ENCODE peak calls at places on chromosomes 6 and 20, in five cellular contexts. One of them, this sample, is unnamed.

GRCh38 chr6:79536615-79536968 is 638 bp downstream of the LCA5 start:
- DNase-seq in WTC11: no peak
- DNase-seq in suprapubic skin: peak
- DNase-seq in neural progenitor cell: peak
- DNase-seq in activated CD8-positive, alpha-beta T cell treated with anti-CD3 and anti-CD28 coated beads for 36 hours: peak
- DNase-seq in this sample: no peak

GRCh38 chr6:72657391-72657790 is 35.5 kb downstream of the KCNQ5 start:
- DNase-seq in WTC11: no peak
- DNase-seq in suprapubic skin: no peak
- DNase-seq in neural progenitor cell: no peak
- DNase-seq in activated CD8-positive, alpha-beta T cell treated with anti-CD3 and anti-CD28 coated beads for 36 hours: no peak
- DNase-seq in this sample: no peak

GRCh38 chr6:131041814-131042213 is 21.2 kb downstream of the EPB41L2 start:
- DNase-seq in WTC11: no peak
- DNase-seq in activated CD8-positive, alpha-beta T cell treated with anti-CD3 and anti-CD28 coated beads for 36 hours: no peak
- DNase-seq in neural progenitor cell: no peak
- DNase-seq in suprapubic skin: no peak
- DNase-seq in this sample: no peak

GRCh38 chr6:18391018-18391417 is 3.9 kb downstream of the RNF144B start:
- DNase-seq in suprapubic skin: no peak
- DNase-seq in activated CD8-positive, alpha-beta T cell treated with anti-CD3 and anti-CD28 coated beads for 36 hours: no peak
- DNase-seq in neural progenitor cell: no peak
- DNase-seq in WTC11: no peak
- DNase-seq in this sample: no peak

GRCh38 chr20:9789136-9789535 is 49.7 kb downstream of the PAK5 start:
- DNase-seq in WTC11: no peak
- DNase-seq in activated CD8-positive, alpha-beta T cell treated with anti-CD3 and anti-CD28 coated beads for 36 hours: no peak
- DNase-seq in suprapubic skin: no peak
- DNase-seq in neural progenitor cell: no peak
- DNase-seq in this sample: no peak

GRCh38 chr6:52969297-52969696 is 25.8 kb downstream of the GSTA4 start:
- DNase-seq in suprapubic skin: no peak
- DNase-seq in neural progenitor cell: no peak
- DNase-seq in WTC11: no peak
- DNase-seq in activated CD8-positive, alpha-beta T cell treated with anti-CD3 and anti-CD28 coated beads for 36 hours: no peak
- DNase-seq in this sample: no peak

GRCh38 chr6:68724054-68724453 is 89.0 kb downstream of the ADGRB3 start:
- DNase-seq in WTC11: no peak
- DNase-seq in neural progenitor cell: no peak
- DNase-seq in suprapubic skin: no peak
- DNase-seq in activated CD8-positive, alpha-beta T cell treated with anti-CD3 and anti-CD28 coated beads for 36 hours: no peak
- DNase-seq in this sample: no peak

GRCh38 chr6:154932562-154933027 is 62.5 kb upstream of the TIAM2 start:
- DNase-seq in activated CD8-positive, alpha-beta T cell treated with anti-CD3 and anti-CD28 coated beads for 36 hours: no peak
- DNase-seq in WTC11: no peak
- DNase-seq in suprapubic skin: no peak
- DNase-seq in neural progenitor cell: no peak
- DNase-seq in this sample: no peak

GRCh38 chr6:10759884-10760329 is 12.3 kb downstream of the TMEM14B start:
- DNase-seq in suprapubic skin: no peak
- DNase-seq in WTC11: no peak
- DNase-seq in activated CD8-positive, alpha-beta T cell treated with anti-CD3 and anti-CD28 coated beads for 36 hours: no peak
- DNase-seq in neural progenitor cell: no peak
- DNase-seq in this sample: peak

GRCh38 chr20:50774515-50774914 is 20.3 kb upstream of the BCAS4 start:
- DNase-seq in activated CD8-positive, alpha-beta T cell treated with anti-CD3 and anti-CD28 coated beads for 36 hours: no peak
- DNase-seq in WTC11: no peak
- DNase-seq in neural progenitor cell: no peak
- DNase-seq in suprapubic skin: no peak
- DNase-seq in this sample: no peak

GRCh38 chr20:49595811-49596545 is 28.0 kb upstream of the PTGIS start:
- DNase-seq in neural progenitor cell: no peak
- DNase-seq in WTC11: no peak
- DNase-seq in activated CD8-positive, alpha-beta T cell treated with anti-CD3 and anti-CD28 coated beads for 36 hours: peak
- DNase-seq in suprapubic skin: no peak
- DNase-seq in this sample: no peak

GRCh38 chr6:150254671-150255228 is 111.9 kb downstream of the PPP1R14C start:
- DNase-seq in WTC11: no peak
- DNase-seq in neural progenitor cell: no peak
- DNase-seq in activated CD8-positive, alpha-beta T cell treated with anti-CD3 and anti-CD28 coated beads for 36 hours: no peak
- DNase-seq in suprapubic skin: no peak
- DNase-seq in this sample: no peak

GRCh38 chr6:133688705-133689492 is 200.0 kb upstream of the TCF21 start:
- DNase-seq in neural progenitor cell: no peak
- DNase-seq in activated CD8-positive, alpha-beta T cell treated with anti-CD3 and anti-CD28 coated beads for 36 hours: no peak
- DNase-seq in suprapubic skin: no peak
- DNase-seq in WTC11: no peak
- DNase-seq in this sample: no peak

GRCh38 chr6:10033223-10033829 is 381.5 kb downstream of the TFAP2A start:
- DNase-seq in activated CD8-positive, alpha-beta T cell treated with anti-CD3 and anti-CD28 coated beads for 36 hours: no peak
- DNase-seq in neural progenitor cell: peak
- DNase-seq in suprapubic skin: no peak
- DNase-seq in WTC11: no peak
- DNase-seq in this sample: no peak

GRCh38 chr6:145749632-145750031 is 14.3 kb upstream of the EPM2A start:
- DNase-seq in activated CD8-positive, alpha-beta T cell treated with anti-CD3 and anti-CD28 coated beads for 36 hours: no peak
- DNase-seq in suprapubic skin: no peak
- DNase-seq in WTC11: no peak
- DNase-seq in neural progenitor cell: no peak
- DNase-seq in this sample: no peak

GRCh38 chr6:34573567-34574183 is 17.5 kb upstream of the SPDEF start:
- DNase-seq in neural progenitor cell: no peak
- DNase-seq in suprapubic skin: no peak
- DNase-seq in WTC11: no peak
- DNase-seq in activated CD8-positive, alpha-beta T cell treated with anti-CD3 and anti-CD28 coated beads for 36 hours: no peak
- DNase-seq in this sample: no peak

GRCh38 chr6:152096863-152097496 is 289.5 kb downstream of the ESR1 start:
- DNase-seq in neural progenitor cell: no peak
- DNase-seq in activated CD8-positive, alpha-beta T cell treated with anti-CD3 and anti-CD28 coated beads for 36 hours: no peak
- DNase-seq in WTC11: no peak
- DNase-seq in suprapubic skin: no peak
- DNase-seq in this sample: no peak

GRCh38 chr6:56749632-56750151 is 107.0 kb upstream of the DST start:
- DNase-seq in neural progenitor cell: no peak
- DNase-seq in WTC11: no peak
- DNase-seq in suprapubic skin: no peak
- DNase-seq in activated CD8-positive, alpha-beta T cell treated with anti-CD3 and anti-CD28 coated beads for 36 hours: no peak
- DNase-seq in this sample: no peak

GRCh38 chr20:15005300-15005986 is 668.0 kb upstream of the FLRT3 start:
- DNase-seq in WTC11: no peak
- DNase-seq in suprapubic skin: no peak
- DNase-seq in neural progenitor cell: no peak
- DNase-seq in activated CD8-positive, alpha-beta T cell treated with anti-CD3 and anti-CD28 coated beads for 36 hours: no peak
- DNase-seq in this sample: no peak

GRCh38 chr6:112432853-112433252 is 85.7 kb downstream of the RFPL4B start:
- DNase-seq in neural progenitor cell: no peak
- DNase-seq in activated CD8-positive, alpha-beta T cell treated with anti-CD3 and anti-CD28 coated beads for 36 hours: no peak
- DNase-seq in WTC11: no peak
- DNase-seq in suprapubic skin: no peak
- DNase-seq in this sample: no peak

GRCh38 chr6:21780144-21780543 is 186.6 kb downstream of the SOX4 start:
- DNase-seq in neural progenitor cell: no peak
- DNase-seq in activated CD8-positive, alpha-beta T cell treated with anti-CD3 and anti-CD28 coated beads for 36 hours: no peak
- DNase-seq in suprapubic skin: no peak
- DNase-seq in WTC11: no peak
- DNase-seq in this sample: no peak

GRCh38 chr20:63772781-63773520 is 33.4 kb downstream of the SLC2A4RG start:
- DNase-seq in WTC11: no peak
- DNase-seq in neural progenitor cell: no peak
- DNase-seq in activated CD8-positive, alpha-beta T cell treated with anti-CD3 and anti-CD28 coated beads for 36 hours: no peak
- DNase-seq in suprapubic skin: peak
- DNase-seq in this sample: no peak

GRCh38 chr6:34887753-34888440 is at the start of gene TAF11:
- DNase-seq in suprapubic skin: peak
- DNase-seq in neural progenitor cell: peak
- DNase-seq in WTC11: peak
- DNase-seq in activated CD8-positive, alpha-beta T cell treated with anti-CD3 and anti-CD28 coated beads for 36 hours: peak
- DNase-seq in this sample: peak

GRCh38 chr20:19440660-19441527 is 228.5 kb downstream of the SLC24A3 start:
- DNase-seq in activated CD8-positive, alpha-beta T cell treated with anti-CD3 and anti-CD28 coated beads for 36 hours: peak
- DNase-seq in neural progenitor cell: no peak
- DNase-seq in WTC11: no peak
- DNase-seq in suprapubic skin: no peak
- DNase-seq in this sample: no peak

GRCh38 chr20:52974155-52974554 is 2.0 kb downstream of the TSHZ2 start:
- DNase-seq in WTC11: no peak
- DNase-seq in activated CD8-positive, alpha-beta T cell treated with anti-CD3 and anti-CD28 coated beads for 36 hours: peak
- DNase-seq in suprapubic skin: no peak
- DNase-seq in neural progenitor cell: no peak
- DNase-seq in this sample: no peak

DNA sequence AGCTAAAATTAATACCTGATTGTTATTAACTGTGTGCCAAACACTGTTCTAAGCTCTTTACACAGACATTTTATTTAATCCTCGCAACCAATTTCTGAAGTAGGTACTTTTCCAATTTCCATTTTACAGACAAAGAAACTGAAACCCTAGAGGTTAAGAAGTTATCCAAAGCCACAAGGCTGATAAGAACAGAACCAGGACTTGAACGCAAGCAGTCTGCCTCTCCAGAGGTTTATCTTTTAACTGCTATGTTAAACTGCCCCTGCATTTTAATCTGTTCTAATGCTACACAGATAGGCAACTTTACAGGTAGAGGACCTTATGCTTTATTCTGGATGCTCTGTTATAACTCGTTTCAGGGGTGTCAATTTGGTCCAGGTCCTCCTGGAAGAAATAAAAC is 118.2 kb downstream of the SLC16A10 start:
- DNase-seq in suprapubic skin: no peak
- DNase-seq in activated CD8-positive, alpha-beta T cell treated with anti-CD3 and anti-CD28 coated beads for 36 hours: no peak
- DNase-seq in WTC11: no peak
- DNase-seq in neural progenitor cell: no peak
- DNase-seq in this sample: no peak
- TF ChIP-seq CTCF in suprapubic skin: no peak
- TF ChIP-seq CTCF in activated CD8-positive, alpha-beta T cell treated with anti-CD3 and anti-CD28 coated beads for 36 hours: no peak
- TF ChIP-seq CTCF in WTC11: no peak
- TF ChIP-seq CTCF in neural progenitor cell: no peak
- TF ChIP-seq CTCF in this sample: no peak

DNA sequence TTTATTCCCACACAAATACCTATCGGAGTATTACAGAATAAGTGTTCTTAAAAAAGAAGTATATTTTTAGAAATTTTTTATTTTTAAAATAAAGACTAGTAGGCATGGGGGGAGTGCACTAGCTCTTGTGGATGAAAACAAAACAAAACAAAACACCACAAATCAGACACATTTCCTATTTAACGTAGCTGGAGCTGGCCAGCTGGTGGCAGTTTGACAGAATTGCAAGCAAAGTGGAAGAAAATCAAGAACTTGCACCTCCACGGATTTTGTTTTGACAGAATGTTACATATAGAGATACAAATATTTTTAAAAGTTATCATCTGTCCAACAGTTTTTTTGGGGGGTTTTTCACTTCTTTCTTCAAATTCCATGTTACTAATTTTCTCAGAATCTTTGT is 63.6 kb upstream of the SNRPB2 start:
- DNase-seq in activated CD8-positive, alpha-beta T cell treated with anti-CD3 and anti-CD28 coated beads for 36 hours: no peak
- DNase-seq in neural progenitor cell: no peak
- DNase-seq in WTC11: no peak
- DNase-seq in suprapubic skin: no peak
- DNase-seq in this sample: no peak
- TF ChIP-seq CTCF in activated CD8-positive, alpha-beta T cell treated with anti-CD3 and anti-CD28 coated beads for 36 hours: no peak
- TF ChIP-seq CTCF in neural progenitor cell: peak
- TF ChIP-seq CTCF in WTC11: no peak
- TF ChIP-seq CTCF in suprapubic skin: no peak
- TF ChIP-seq CTCF in this sample: no peak

DNA sequence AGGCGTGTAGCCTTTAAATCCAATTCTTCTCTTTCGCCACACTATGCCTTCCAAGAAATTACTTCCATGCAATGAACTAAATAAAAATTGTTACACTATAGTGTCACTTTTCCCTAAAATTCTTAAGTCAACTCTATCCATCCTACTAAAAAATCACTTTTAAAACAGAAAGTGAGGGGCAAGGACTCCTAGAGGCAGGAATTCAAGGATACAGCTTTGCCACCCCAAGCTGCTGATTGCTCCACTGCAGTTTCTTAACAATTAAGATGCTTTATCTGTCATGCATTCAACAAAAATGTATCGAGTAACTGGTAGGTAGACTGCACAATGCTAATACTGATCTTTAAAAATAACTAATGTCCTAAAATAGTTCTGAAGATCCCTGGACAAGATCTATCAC is 4.3 kb downstream of the MCM9 start:
- DNase-seq in WTC11: no peak
- DNase-seq in neural progenitor cell: no peak
- DNase-seq in activated CD8-positive, alpha-beta T cell treated with anti-CD3 and anti-CD28 coated beads for 36 hours: no peak
- DNase-seq in suprapubic skin: no peak
- DNase-seq in this sample: no peak
- TF ChIP-seq CTCF in WTC11: no peak
- TF ChIP-seq CTCF in neural progenitor cell: no peak
- TF ChIP-seq CTCF in activated CD8-positive, alpha-beta T cell treated with anti-CD3 and anti-CD28 coated beads for 36 hours: no peak
- TF ChIP-seq CTCF in suprapubic skin: no peak
- TF ChIP-seq CTCF in this sample: no peak

DNA sequence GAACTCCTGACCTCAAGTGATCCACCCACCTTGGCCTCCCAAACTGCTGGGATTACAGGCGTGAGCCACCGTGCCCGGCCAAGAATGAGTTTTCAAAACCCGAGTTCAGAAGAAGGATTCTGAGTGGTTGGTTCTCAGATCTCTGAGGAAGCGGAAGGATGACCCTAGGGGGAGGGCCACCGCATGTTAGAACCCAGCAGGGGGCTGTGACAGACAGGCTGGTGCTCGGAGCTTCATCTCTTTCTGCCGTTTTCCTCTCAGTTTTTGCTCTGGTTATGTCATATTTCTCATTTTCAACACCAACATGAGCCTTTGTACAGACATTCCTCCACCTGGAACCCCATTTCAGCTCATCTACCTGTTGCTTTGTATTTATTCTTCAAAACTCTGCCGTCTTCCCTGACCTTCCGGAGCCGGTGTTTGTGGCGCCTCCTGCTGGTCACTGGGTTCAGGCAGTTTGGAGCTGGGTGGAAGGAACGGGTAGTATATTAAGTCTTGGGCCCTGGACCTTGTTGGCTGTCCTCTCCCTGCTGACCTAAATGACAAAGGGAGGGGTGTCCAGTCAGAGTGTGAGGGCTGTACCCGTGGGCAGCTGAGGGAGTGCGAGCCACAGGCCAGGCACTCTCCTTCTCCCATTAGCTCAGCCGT is at the start of gene DEFB123:
- DNase-seq in neural progenitor cell: no peak
- DNase-seq in activated CD8-positive, alpha-beta T cell treated with anti-CD3 and anti-CD28 coated beads for 36 hours: peak
- DNase-seq in suprapubic skin: no peak
- DNase-seq in WTC11: peak
- DNase-seq in this sample: no peak
- TF ChIP-seq CTCF in neural progenitor cell: peak
- TF ChIP-seq CTCF in activated CD8-positive, alpha-beta T cell treated with anti-CD3 and anti-CD28 coated beads for 36 hours: peak
- TF ChIP-seq CTCF in suprapubic skin: no peak
- TF ChIP-seq CTCF in WTC11: peak
- TF ChIP-seq CTCF in this sample: no peak